ENCODE peak calls at places on chromosomes 7 and 10, in seven cellular contexts. One of them, this sample, is unnamed.

GRCh38 chr7:98167653-98168052 is 43.6 kb upstream of the BHLHA15 start:
- DNase-seq in B cell: no peak
- DNase-seq in NCI-H524 treated with DMSO at 0.1 percent for 48 hours: no peak
- DNase-seq in RWPE1: no peak
- DNase-seq in fibroblast of lung: no peak
- DNase-seq in hepatic stellate cell: no peak
- DNase-seq in retina: no peak
- DNase-seq in this sample: no peak

GRCh38 chr10:62805139-62806092 is 896 bp downstream of the ADO start:
- DNase-seq in B cell: peak
- DNase-seq in NCI-H524 treated with DMSO at 0.1 percent for 48 hours: no peak
- DNase-seq in RWPE1: peak
- DNase-seq in fibroblast of lung: peak
- DNase-seq in hepatic stellate cell: peak
- DNase-seq in retina: peak
- DNase-seq in this sample: peak

GRCh38 chr10:126902157-126902556 is 3.1 kb upstream of the DOCK1 start:
- DNase-seq in B cell: no peak
- DNase-seq in NCI-H524 treated with DMSO at 0.1 percent for 48 hours: no peak
- DNase-seq in RWPE1: peak
- DNase-seq in fibroblast of lung: peak
- DNase-seq in hepatic stellate cell: peak
- DNase-seq in retina: no peak
- DNase-seq in this sample: peak

GRCh38 chr7:129671276-129671675 is 59.8 kb downstream of the NRF1 start:
- DNase-seq in B cell: no peak
- DNase-seq in NCI-H524 treated with DMSO at 0.1 percent for 48 hours: no peak
- DNase-seq in RWPE1: no peak
- DNase-seq in fibroblast of lung: no peak
- DNase-seq in hepatic stellate cell: no peak
- DNase-seq in retina: no peak
- DNase-seq in this sample: no peak

GRCh38 chr7:71604818-71605414 is 473.0 kb downstream of the GALNT17 start:
- DNase-seq in B cell: no peak
- DNase-seq in NCI-H524 treated with DMSO at 0.1 percent for 48 hours: no peak
- DNase-seq in RWPE1: no peak
- DNase-seq in fibroblast of lung: no peak
- DNase-seq in hepatic stellate cell: no peak
- DNase-seq in retina: no peak
- DNase-seq in this sample: no peak

GRCh38 chr7:51629206-51629605 is 312.6 kb upstream of the COBL start:
- DNase-seq in B cell: no peak
- DNase-seq in NCI-H524 treated with DMSO at 0.1 percent for 48 hours: peak
- DNase-seq in RWPE1: no peak
- DNase-seq in fibroblast of lung: no peak
- DNase-seq in hepatic stellate cell: no peak
- DNase-seq in retina: no peak
- DNase-seq in this sample: no peak

GRCh38 chr7:13179011-13179574 is 491.7 kb downstream of the ARL4A start:
- DNase-seq in B cell: peak
- DNase-seq in NCI-H524 treated with DMSO at 0.1 percent for 48 hours: no peak
- DNase-seq in RWPE1: no peak
- DNase-seq in fibroblast of lung: peak
- DNase-seq in hepatic stellate cell: no peak
- DNase-seq in retina: peak
- DNase-seq in this sample: no peak

GRCh38 chr10:84613336-84614021 is 285.1 kb downstream of the CCSER2 start:
- DNase-seq in B cell: peak
- DNase-seq in NCI-H524 treated with DMSO at 0.1 percent for 48 hours: peak
- DNase-seq in RWPE1: peak
- DNase-seq in fibroblast of lung: no peak
- DNase-seq in hepatic stellate cell: peak
- DNase-seq in retina: peak
- DNase-seq in this sample: peak

GRCh38 chr7:151086802-151087246 is 549 bp downstream of the AGAP3 start:
- DNase-seq in B cell: no peak
- DNase-seq in NCI-H524 treated with DMSO at 0.1 percent for 48 hours: no peak
- DNase-seq in RWPE1: no peak
- DNase-seq in fibroblast of lung: peak
- DNase-seq in hepatic stellate cell: peak
- DNase-seq in retina: peak
- DNase-seq in this sample: peak

GRCh38 chr10:104479906-104480579 is 126.4 kb downstream of the CFAP58 start:
- DNase-seq in B cell: no peak
- DNase-seq in NCI-H524 treated with DMSO at 0.1 percent for 48 hours: no peak
- DNase-seq in RWPE1: no peak
- DNase-seq in fibroblast of lung: no peak
- DNase-seq in hepatic stellate cell: no peak
- DNase-seq in retina: no peak
- DNase-seq in this sample: no peak

GRCh38 chr10:96306516-96306915 is 2.3 kb downstream of the DNTT start:
- DNase-seq in B cell: peak
- DNase-seq in NCI-H524 treated with DMSO at 0.1 percent for 48 hours: no peak
- DNase-seq in RWPE1: no peak
- DNase-seq in fibroblast of lung: no peak
- DNase-seq in hepatic stellate cell: no peak
- DNase-seq in retina: no peak
- DNase-seq in this sample: no peak

GRCh38 chr10:60186315-60187071 is 203.2 kb downstream of the ANK3 start:
- DNase-seq in B cell: no peak
- DNase-seq in NCI-H524 treated with DMSO at 0.1 percent for 48 hours: no peak
- DNase-seq in RWPE1: no peak
- DNase-seq in fibroblast of lung: peak
- DNase-seq in hepatic stellate cell: no peak
- DNase-seq in retina: no peak
- DNase-seq in this sample: no peak

GRCh38 chr10:103238506-103239252 is 7.0 kb upstream of the RPEL1 start:
- DNase-seq in B cell: no peak
- DNase-seq in NCI-H524 treated with DMSO at 0.1 percent for 48 hours: no peak
- DNase-seq in RWPE1: peak
- DNase-seq in fibroblast of lung: peak
- DNase-seq in hepatic stellate cell: peak
- DNase-seq in retina: no peak
- DNase-seq in this sample: peak

GRCh38 chr7:6284461-6285360 is 12.3 kb upstream of the CYTH3 start:
- DNase-seq in B cell: no peak
- DNase-seq in NCI-H524 treated with DMSO at 0.1 percent for 48 hours: no peak
- DNase-seq in RWPE1: peak
- DNase-seq in fibroblast of lung: no peak
- DNase-seq in hepatic stellate cell: no peak
- DNase-seq in retina: no peak
- DNase-seq in this sample: no peak

GRCh38 chr10:95282115-95282514 is 8.7 kb downstream of the PDLIM1 start:
- DNase-seq in B cell: no peak
- DNase-seq in NCI-H524 treated with DMSO at 0.1 percent for 48 hours: no peak
- DNase-seq in RWPE1: no peak
- DNase-seq in fibroblast of lung: no peak
- DNase-seq in hepatic stellate cell: no peak
- DNase-seq in retina: no peak
- DNase-seq in this sample: no peak